ENCODE peak calls at places on chromosomes 3 and 15, in nine cellular contexts. C is MM.1S; U is NT2/D1; X is esophagus squamous epithelium; N is heart right ventricle; P is CD8-positive, alpha-beta memory T cell; L is colonic mucosa; Q is stomach; S is ovary. A is an unnamed sample.
A peak's percentile ranks its signal among the peaks of the same experiment; 100 is the strongest.

GRCh38 chr3:43152649-43153048 is 46.8 kb upstream of the POMGNT2 start:
- DNase-seq in C (no peak), U (no peak), X (no peak), N (no peak), P (no peak), L (no peak), Q (no peak), S (no peak), A (no peak)

GRCh38 chr3:52322466-52322865 is 6.3 kb downstream of the DNAH1 start:
- DNase-seq in C (no peak), U (no peak), X (no peak), N (no peak), P (no peak), L (no peak), Q (no peak), S (no peak), A (no peak)

GRCh38 chr3:119891944-119892721 is 110.2 kb downstream of the NR1I2 start:
- DNase-seq in C (peak; percentile 64), U (peak; percentile 57), X (no peak), N (no peak), P (peak; percentile 51), L (peak; percentile 48), Q (peak; percentile 26), S (peak; percentile 14), A (peak; percentile 80)

GRCh38 chr15:58546635-58547627 is 115.1 kb downstream of the LIPC start:
- DNase-seq in C (no peak), U (no peak), X (no peak), N (peak; percentile 56), P (no peak), L (no peak), Q (peak; percentile 44), S (peak; percentile 72), A (peak; percentile 69)

GRCh38 chr15:70486451-70487379 is 276.6 kb downstream of the UACA start:
- DNase-seq in C (no peak), U (no peak), X (peak; percentile 11), N (no peak), P (no peak), L (no peak), Q (no peak), S (no peak), A (no peak)

GRCh38 chr3:11570251-11570650 is 73.5 kb downstream of the VGLL4 start:
- DNase-seq in C (no peak), U (no peak), X (no peak), N (peak; percentile 48), P (no peak), L (no peak), Q (no peak), S (no peak), A (no peak)

GRCh38 chr3:109363634-109364033 is 26.3 kb upstream of the DPPA4 start:
- DNase-seq in C (no peak), U (no peak), X (no peak), N (no peak), P (no peak), L (no peak), Q (no peak), S (no peak), A (no peak)

GRCh38 chr15:77266708-77267387 is 153.1 kb downstream of the PEAK1 start:
- DNase-seq in C (no peak), U (peak; percentile 92), X (no peak), N (no peak), P (no peak), L (no peak), Q (no peak), S (no peak), A (no peak)

GRCh38 chr3:127257351-127257750 is 30.5 kb downstream of the PRR20G start:
- DNase-seq in C (no peak), U (no peak), X (no peak), N (no peak), P (no peak), L (no peak), Q (no peak), S (no peak), A (no peak)

GRCh38 chr3:136366289-136366688 is 116.1 kb downstream of the PCCB start:
- DNase-seq in C (no peak), U (no peak), X (no peak), N (no peak), P (no peak), L (no peak), Q (no peak), S (no peak), A (no peak)

GRCh38 chr3:129485681-129486056 is 42.8 kb upstream of the RHO start:
- DNase-seq in C (no peak), U (no peak), X (peak; percentile 46), N (peak; percentile 73), P (no peak), L (peak; percentile 41), Q (peak; percentile 52), S (peak; percentile 70), A (no peak)

GRCh38 chr3:190166948-190167347 is 46.3 kb upstream of the P3H2 start:
- DNase-seq in C (no peak), U (no peak), X (no peak), N (no peak), P (no peak), L (no peak), Q (no peak), S (no peak), A (no peak)

GRCh38 chr3:114899186-114899931 is 247.7 kb downstream of the ZBTB20 start:
- DNase-seq in C (peak; percentile 88), U (no peak), X (no peak), N (no peak), P (no peak), L (peak; percentile 34), Q (no peak), S (no peak), A (peak; percentile 48)

GRCh38 chr15:72117448-72117697 is 577 bp downstream of the MYO9A start:
- DNase-seq in C (peak; percentile 75), U (no peak), X (peak; percentile 38), N (peak; percentile 84), P (peak; percentile 65), L (peak; percentile 70), Q (peak; percentile 79), S (no peak), A (peak; percentile 49)

GRCh38 chr3:196138464-196138863 is 56.6 kb upstream of the TFRC start:
- DNase-seq in C (no peak), U (no peak), X (no peak), N (no peak), P (no peak), L (no peak), Q (no peak), S (peak; percentile 51), A (no peak)

GRCh38 chr3:156963096-156963495 is 136.9 kb downstream of the LEKR1 start:
- DNase-seq in C (no peak), U (no peak), X (no peak), N (no peak), P (no peak), L (no peak), Q (no peak), S (no peak), A (no peak)

GRCh38 chr15:38414351-38414750 is 39.6 kb upstream of the FAM98B start:
- DNase-seq in C (peak; percentile 67), U (peak; percentile 25), X (no peak), N (peak; percentile 35), P (no peak), L (peak; percentile 50), Q (peak; percentile 48), S (peak; percentile 54), A (peak; percentile 15)

GRCh38 chr15:74954515-74954914 is 2.1 kb downstream of the RPP25 start:
- DNase-seq in C (no peak), U (no peak), X (no peak), N (no peak), P (no peak), L (no peak), Q (no peak), S (peak; percentile 78), A (peak; percentile 40)

GRCh38 chr3:22536582-22536981 is 666.5 kb upstream of the UBE2E2 start:
- DNase-seq in C (no peak), U (no peak), X (no peak), N (no peak), P (no peak), L (no peak), Q (no peak), S (no peak), A (no peak)

DNA sequence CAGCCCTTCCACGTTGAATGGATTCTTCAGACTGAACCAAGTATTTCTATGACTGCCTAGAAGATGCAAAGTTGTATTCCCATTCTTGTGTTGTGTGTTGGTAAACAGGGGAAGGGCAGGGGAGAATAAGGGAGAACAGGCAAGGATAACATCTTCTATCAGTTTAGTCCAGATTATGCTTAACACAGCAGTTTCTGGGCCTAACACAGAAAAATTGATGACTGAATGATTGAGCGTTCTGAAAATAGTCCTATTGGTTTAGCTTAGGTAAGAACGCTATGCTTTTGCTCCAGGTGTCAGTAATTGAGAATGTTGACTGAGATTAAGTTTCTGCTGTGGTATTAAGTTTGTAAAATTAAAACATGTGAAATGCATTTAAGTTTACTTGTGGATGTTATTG is 8.6 kb downstream of the FOXB1 start:
- DNase-seq in C (no peak), U (no peak), X (no peak), N (no peak), P (no peak), L (no peak), Q (no peak), S (no peak), A (no peak)
- H3K27me3 ChIP-seq in C (no peaks in the 10 kb centered on the region), U (peaks cover 36% of the 10 kb centered on the region), X (peaks cover 100% of the 10 kb centered on the region), N (peaks cover 95% of the 10 kb centered on the region), P (peaks cover 37% of the 10 kb centered on the region), L (peaks cover 51% of the 10 kb centered on the region), Q (peaks cover 92% of the 10 kb centered on the region), S (peaks cover 5% of the 10 kb centered on the region), A (peaks cover 2% of the 10 kb centered on the region)

GRCh38 chr3:122066331-122067213 is 11.4 kb downstream of the CD86 start:
- DNase-seq in C (no peak), U (no peak), X (no peak), N (no peak), P (no peak), L (no peak), Q (no peak), S (no peak), A (no peak)
- H3K4me1 ChIP-seq in C (peaks cover 10% of the 10 kb centered on the region), U (no peaks in the 10 kb centered on the region), X (no peaks in the 10 kb centered on the region), N (no peaks in the 10 kb centered on the region), P (no peaks in the 10 kb centered on the region), L (no peaks in the 10 kb centered on the region), Q (no peaks in the 10 kb centered on the region), S (no peaks in the 10 kb centered on the region), A (no peaks in the 10 kb centered on the region)

DNA sequence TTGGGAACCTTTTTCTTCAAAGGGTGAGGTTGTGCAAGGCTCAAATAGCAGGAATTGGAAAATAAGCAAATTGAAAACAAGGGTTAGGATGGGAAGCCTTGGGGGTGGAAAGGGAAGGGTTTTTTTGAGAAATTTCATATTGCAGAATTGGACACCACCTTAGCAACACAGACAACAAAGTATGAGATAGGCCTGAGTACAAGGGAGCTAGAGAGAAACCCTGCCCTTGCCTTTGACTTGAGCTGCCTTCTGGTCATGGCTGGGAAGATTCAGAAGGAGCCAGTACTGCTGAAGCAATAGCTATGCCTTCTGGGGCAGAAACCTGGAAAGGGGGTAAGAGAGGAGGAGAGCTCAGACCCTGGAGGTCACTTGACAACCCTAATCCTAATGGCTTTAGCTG is 445.6 kb downstream of the ERC2 start:
- DNase-seq in C (no peak), U (no peak), X (no peak), N (no peak), P (no peak), L (no peak), Q (no peak), S (peak; percentile 21), A (no peak)
- H3K4me3 ChIP-seq in C (no peak overlapping the region), U (no peak overlapping the region), X (no peak overlapping the region), N (no peak overlapping the region), P (no peak overlapping the region), L (no peak overlapping the region), Q (no peak overlapping the region), S (no peak overlapping the region), A (no peak overlapping the region)

DNA sequence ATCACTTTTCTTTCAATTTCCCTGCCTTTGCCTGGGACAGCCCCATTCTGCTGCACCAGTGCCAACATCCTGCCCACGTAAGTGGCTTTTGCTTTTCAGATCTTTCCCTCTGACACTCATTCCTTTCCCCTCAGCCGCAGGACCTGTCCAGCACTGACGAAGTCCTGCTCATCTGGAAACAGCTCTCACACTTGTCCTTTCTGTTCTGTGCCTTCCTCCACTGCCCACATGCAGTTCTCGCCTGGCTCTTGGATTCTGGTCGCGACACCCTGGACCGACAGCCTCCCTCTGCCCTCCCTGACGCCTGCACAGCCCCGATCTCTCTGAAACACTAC is 99.7 kb downstream of the ADCY5 start:
- DNase-seq in C (no peak), U (no peak), X (no peak), N (no peak), P (no peak), L (no peak), Q (no peak), S (no peak), A (no peak)
- H3K27me3 ChIP-seq in C (peaks cover 5% of the 10 kb centered on the region), U (no peaks in the 10 kb centered on the region), X (peaks cover 36% of the 10 kb centered on the region), N (peaks cover 4% of the 10 kb centered on the region), P (peaks cover 7% of the 10 kb centered on the region), L (no peaks in the 10 kb centered on the region), Q (peaks cover 29% of the 10 kb centered on the region), S (no peaks in the 10 kb centered on the region), A (no peaks in the 10 kb centered on the region)

A was measured in small intestine.